ENCODE peak calls at places on chromosome X, in five cellular contexts. D is cardiac muscle cell, O is progenitor cell of endocrine pancreas, I is psoas muscle, U is H1. H is an unnamed sample.

GRCh38 chrX:44025611-44026010 is 52.4 kb upstream of the NDP start:
- DNase-seq in I (no peak), D (no peak), O (no peak), U (no peak), H (no peak)

GRCh38 chrX:148228521-148228920 is 247.4 kb downstream of the FMR1NB start:
- DNase-seq in O (no peak), I (no peak), D (no peak), U (no peak), H (no peak)

GRCh38 chrX:152824841-152825374 is 5.6 kb downstream of the CETN2 start:
- DNase-seq in U (no peak), D (no peak), O (no peak), I (no peak), H (no peak)

GRCh38 chrX:97666890-97667289 is 783.2 kb downstream of the RPA4 start:
- DNase-seq in O (no peak), U (no peak), D (no peak), I (no peak), H (no peak)

GRCh38 chrX:130118941-130119640 is 8.8 kb upstream of the ELF4 start:
- DNase-seq in I (no peak), D (no peak), O (no peak), U (no peak), H (no peak)

GRCh38 chrX:13376857-13377441 is 57.1 kb upstream of the ATXN3L start:
- DNase-seq in I (no peak), D (no peak), U (no peak), O (no peak), H (peak; percentile 98)

GRCh38 chrX:8341814-8342590 is 122.6 kb upstream of the VCX3B start:
- DNase-seq in U (no peak), D (no peak), I (no peak), O (no peak), H (no peak)

GRCh38 chrX:140815868-140816267 is 106.3 kb downstream of the LINC00632 start:
- DNase-seq in I (no peak), D (no peak), O (no peak), U (no peak), H (peak; percentile 2)

GRCh38 chrX:53682885-53683555 is 3.5 kb downstream of the HUWE1 start:
- DNase-seq in I (peak; percentile 19), D (peak; percentile 58), U (no peak), O (no peak), H (no peak)

GRCh38 chrX:17744896-17745523 is 7.7 kb downstream of the SCML1 start:
- DNase-seq in O (no peak), D (no peak), U (no peak), I (no peak), H (no peak)

GRCh38 chrX:13463608-13464007 is 105.8 kb upstream of the EGFL6 start:
- DNase-seq in U (no peak), O (no peak), D (no peak), I (peak; percentile 49), H (peak; percentile 59)

GRCh38 chrX:50697691-50698090 is 116.3 kb downstream of the SHROOM4 start:
- DNase-seq in I (no peak), U (no peak), O (no peak), D (peak; percentile 46), H (peak; percentile 45)

GRCh38 chrX:154967603-154968002 is 54.9 kb downstream of the F8 start:
- DNase-seq in O (no peak), U (no peak), I (no peak), D (no peak), H (no peak)

GRCh38 chrX:141894733-141895132 is 9.0 kb upstream of the MAGEC1 start:
- DNase-seq in I (no peak), D (no peak), O (no peak), U (no peak), H (no peak)

GRCh38 chrX:107596651-107597050 is 31.7 kb upstream of the PRPS1 start:
- DNase-seq in O (no peak), D (no peak), I (no peak), U (no peak), H (no peak)

GRCh38 chrX:65596270-65596669 is 61.7 kb upstream of the LAS1L start:
- DNase-seq in U (no peak), D (no peak), I (no peak), O (no peak), H (peak; percentile 13)

GRCh38 chrX:107684956-107685385 is 56.7 kb downstream of the PRPS1 start:
- DNase-seq in O (no peak), D (peak; percentile 55), I (peak; percentile 64), U (no peak), H (no peak)

GRCh38 chrX:155334486-155335316 is at the start of gene CLIC2:
- DNase-seq in I (no peak), O (no peak), D (no peak), U (no peak), H (peak; percentile 16)

GRCh38 chrX:68867458-68868166 is 38.8 kb downstream of the EFNB1 start:
- DNase-seq in O (no peak), D (peak; percentile 31), I (no peak), U (no peak), H (no peak)

GRCh38 chrX:23883737-23884354 is 23.9 kb downstream of the APOO start:
- DNase-seq in I (no peak), D (no peak), U (no peak), O (no peak), H (no peak)

GRCh38 chrX:34654939-34655338 is 2.1 kb downstream of the TMEM47 start:
- DNase-seq in I (no peak), O (no peak), U (no peak), D (peak; percentile 5), H (no peak)

GRCh38 chrX:70129811-70130210 is 3.4 kb upstream of the IGBP1 start:
- DNase-seq in D (no peak), O (no peak), I (no peak), U (no peak), H (no peak)

GRCh38 chrX:140526138-140526537 is 21.3 kb upstream of the SOX3 start:
- DNase-seq in I (no peak), U (no peak), O (no peak), D (no peak), H (no peak)

GRCh38 chrX:113512700-113513395 is 672.2 kb upstream of the AMOT start:
- DNase-seq in O (no peak), U (no peak), D (no peak), I (no peak), H (no peak)

GRCh38 chrX:82087699-82088098 is 885.8 kb downstream of the SH3BGRL start:
- DNase-seq in D (no peak), O (no peak), U (no peak), I (no peak), H (no peak)

GRCh38 chrX:20414066-20414465 is 147.4 kb upstream of the RPS6KA3 start:
- DNase-seq in I (no peak), U (no peak), O (no peak), D (no peak), H (no peak)

GRCh38 chrX:103631145-103631544 is 2.4 kb downstream of the TCEAL1 start:
- DNase-seq in O (no peak), I (no peak), U (no peak), D (no peak), H (no peak)

GRCh38 chrX:45619290-45619689 is 418.6 kb upstream of the DIPK2B start:
- DNase-seq in I (no peak), D (peak; percentile 7), U (no peak), O (no peak), H (peak; percentile 29)

GRCh38 chrX:155880586-155881157 is 473 bp upstream of the VAMP7 start:
- DNase-seq in O (no peak), I (no peak), U (no peak), D (peak; percentile 1), H (no peak)

GRCh38 chrX:65644621-65645287 is 22.7 kb upstream of the MSN start:
- DNase-seq in U (no peak), I (peak; percentile 82), D (no peak), O (no peak), H (peak; percentile 46)

GRCh38 chrX:73577368-73577767 is 14.4 kb downstream of the CHIC1 start:
- DNase-seq in U (no peak), D (no peak), O (no peak), I (no peak), H (peak; percentile 37)

GRCh38 chrX:19065535-19065934 is 56.7 kb downstream of the ADGRG2 start:
- DNase-seq in O (no peak), U (no peak), I (no peak), D (no peak), H (no peak)

GRCh38 chrX:85992811-85993229 is 54.5 kb downstream of the CHM start:
- DNase-seq in I (no peak), D (no peak), O (no peak), U (no peak), H (no peak)

GRCh38 chrX:135185795-135186443 is 14.7 kb upstream of the CT55 start:
- DNase-seq in U (peak; percentile 25), D (peak; percentile 56), I (no peak), O (no peak), H (peak; percentile 34)

DNA sequence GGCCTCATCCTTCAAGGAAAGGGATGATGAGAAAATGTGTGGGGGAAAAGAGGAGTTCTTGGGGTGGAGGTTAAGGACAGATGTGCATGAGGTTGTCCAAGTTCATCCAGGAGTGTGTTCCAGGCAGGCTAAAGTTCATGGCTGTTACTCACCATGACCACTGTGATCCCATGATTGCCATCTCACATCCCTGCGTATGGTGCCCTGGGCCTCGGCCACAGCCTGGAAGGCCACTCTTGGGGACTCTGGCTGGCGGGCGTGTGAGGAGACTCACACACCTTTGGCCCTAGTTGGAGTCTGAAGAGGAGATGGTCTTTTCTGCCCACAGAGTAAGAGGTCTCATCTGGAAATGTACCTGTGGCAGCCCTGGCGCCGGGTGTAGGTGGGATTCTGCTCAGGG is 7.4 kb upstream of the LOC101059915 start:
- DNase-seq in O (no peak), D (no peak), U (no peak), I (no peak), H (no peak)
- TF ChIP-seq CTCF in O (no peak), D (no peak), U (no peak), I (no peak), H (no peak)

DNA sequence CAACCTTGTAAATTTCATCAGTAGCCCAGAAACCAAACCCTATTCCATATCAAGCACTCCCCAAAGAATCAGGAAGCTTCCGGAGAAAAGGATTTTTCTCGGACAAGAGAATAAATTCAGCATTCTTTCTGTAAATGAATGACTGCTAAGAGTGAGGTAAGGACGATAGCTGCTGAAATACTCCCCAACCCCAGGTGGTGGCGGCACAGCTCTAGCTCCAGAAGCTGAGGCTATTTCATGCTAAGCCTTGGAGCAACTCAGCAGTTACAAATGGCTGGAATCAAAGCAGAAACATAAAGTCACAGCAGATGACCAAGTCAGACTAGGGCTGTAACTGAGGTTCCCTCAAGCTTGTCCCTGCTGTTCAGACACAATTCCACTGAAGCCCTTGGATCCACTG is 13.9 kb upstream of the PCDH19 start:
- DNase-seq in I (no peak), O (no peak), D (peak; percentile 54), U (no peak), H (no peak)
- TF ChIP-seq CTCF in I (no peak), O (peak; percentile 50), D (peak; percentile 15), U (peak; percentile 57), H (no peak)

DNA sequence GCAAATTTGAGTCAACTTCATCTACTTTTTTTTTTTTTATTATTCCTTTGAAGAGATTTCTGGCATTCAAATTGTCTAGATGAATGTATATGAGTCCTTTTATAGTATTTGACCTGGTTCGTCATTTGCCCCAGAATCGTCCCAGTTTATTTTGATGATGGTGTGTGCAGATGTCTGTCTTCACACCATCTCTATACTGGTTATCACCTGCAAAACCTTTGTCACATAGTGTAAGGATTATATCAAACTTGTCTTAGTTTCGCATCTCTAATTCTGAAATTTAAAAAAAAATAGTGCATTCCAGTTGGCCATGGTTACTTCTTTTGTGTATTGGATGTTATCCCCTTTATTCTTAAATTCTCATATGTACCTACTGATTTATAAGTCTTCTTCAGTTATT is 70.5 kb upstream of the CD99 start:
- DNase-seq in U (no peak), D (no peak), O (no peak), I (no peak), H (no peak)
- TF ChIP-seq CTCF in U (no peak), D (no peak), O (no peak), I (no peak), H (no peak)

GRCh38 chrX:997631-998137 is 214.8 kb downstream of the CRLF2 start:
- DNase-seq in U (peak; percentile 39), O (no peak), D (no peak), I (no peak), H (no peak)
- TF ChIP-seq CTCF in U (peak; percentile 41), O (no peak), D (no peak), I (no peak), H (no peak)